ENCODE peak calls at places on chromosomes 2 and 18, in eight cellular contexts. B is A549, C is prostate gland, O is body of pancreas, R is heart left ventricle, L is uterus, N is MM.1S, T is cardiac muscle cell. W is an unnamed sample. For H3K9me3 and H3K4me1, the result is how much of the 10 kb centered on the place peaks cover.

GRCh38 chr2:9805435-9806297 is 37.6 kb upstream of the TAF1B start:
- DNase-seq in B (no peak), C (no peak), O (peak), R (no peak), L (no peak), N (no peak), T (peak), W (no peak)

GRCh38 chr2:168530980-168531379 is 74.9 kb downstream of the CERS6 start:
- DNase-seq in B (no peak), C (no peak), O (no peak), R (no peak), L (no peak), N (no peak), T (peak), W (no peak)

GRCh38 chr2:102975996-102976636 is 214.3 kb downstream of the TMEM182 start:
- DNase-seq in B (peak), C (no peak), O (no peak), R (peak), L (no peak), N (peak), T (no peak), W (no peak)

GRCh38 chr2:29462293-29462692 is 347.1 kb downstream of the CLIP4 start:
- DNase-seq in B (no peak), C (no peak), O (no peak), R (no peak), L (no peak), N (no peak), T (peak), W (no peak)

GRCh38 chr18:54240629-54241107 is 16.2 kb upstream of the MBD2 start:
- DNase-seq in B (no peak), C (no peak), O (peak), R (no peak), L (no peak), N (no peak), T (peak), W (no peak)

GRCh38 chr2:36515538-36515937 is 82.4 kb downstream of the FEZ2 start:
- DNase-seq in B (no peak), C (no peak), O (no peak), R (no peak), L (no peak), N (no peak), T (no peak), W (no peak)

GRCh38 chr2:163601377-163601776 is 134.4 kb downstream of the FIGN start:
- DNase-seq in B (no peak), C (no peak), O (no peak), R (no peak), L (no peak), N (no peak), T (no peak), W (no peak)

GRCh38 chr2:234873828-234874173 is 78.0 kb upstream of the SH3BP4 start:
- DNase-seq in B (peak), C (no peak), O (no peak), R (peak), L (peak), N (no peak), T (peak), W (no peak)

GRCh38 chr18:47829831-47830230 is 100.6 kb downstream of the SMAD2 start:
- DNase-seq in B (no peak), C (no peak), O (no peak), R (no peak), L (no peak), N (no peak), T (no peak), W (no peak)

DNA sequence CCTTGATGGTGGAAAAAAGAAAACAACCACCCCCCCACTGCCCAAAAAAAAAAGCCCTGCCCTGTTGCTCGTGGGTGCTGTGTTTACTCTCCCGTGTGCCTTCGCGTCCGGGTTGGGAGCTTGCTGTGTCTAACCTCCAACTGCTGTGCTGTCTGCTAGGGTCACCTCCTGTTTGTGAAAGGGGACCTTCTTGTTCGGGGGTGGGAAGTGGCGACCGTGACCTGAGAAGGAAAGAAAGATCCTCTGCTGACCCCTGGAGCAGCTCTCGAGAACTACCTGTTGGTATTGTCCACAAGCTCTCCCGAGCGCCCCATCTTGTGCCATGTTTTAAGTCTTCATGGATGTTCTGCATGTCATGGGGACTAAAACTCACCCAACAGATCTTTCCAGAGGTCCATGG is 28.0 kb downstream of the MAL start:
- DNase-seq in B (peak), C (no peak), O (no peak), R (no peak), L (no peak), N (no peak), T (no peak), W (no peak)
- H3K27ac ChIP-seq in B (no peak), C (no peak), O (no peak), R (no peak), L (no peak), N (no peak), T (no peak), W (no peak)

GRCh38 chr18:78927616-78928015 is 52.0 kb upstream of the SALL3 start:
- DNase-seq in B (no peak), C (no peak), O (no peak), R (no peak), L (no peak), N (no peak), T (no peak), W (no peak)

GRCh38 chr18:78927156-78927555 is 52.5 kb upstream of the SALL3 start:
- DNase-seq in B (no peak), C (no peak), O (no peak), R (no peak), L (no peak), N (no peak), T (no peak), W (no peak)

GRCh38 chr18:78928076-78928475 is 51.5 kb upstream of the SALL3 start:
- DNase-seq in B (no peak), C (no peak), O (no peak), R (no peak), L (no peak), N (no peak), T (no peak), W (no peak)

GRCh38 chr18:78932281-78932680 is 47.3 kb upstream of the SALL3 start:
- DNase-seq in B (no peak), C (no peak), O (no peak), R (no peak), L (no peak), N (no peak), T (no peak), W (no peak)

GRCh38 chr18:78929502-78929901 is 50.1 kb upstream of the SALL3 start:
- DNase-seq in B (no peak), C (no peak), O (no peak), R (no peak), L (no peak), N (no peak), T (no peak), W (no peak)
- H3K9me3 ChIP-seq in B (under half), C (under half), O (under half), R (under half), L (under half), N (under half), T (under half), W (under half)

DNA sequence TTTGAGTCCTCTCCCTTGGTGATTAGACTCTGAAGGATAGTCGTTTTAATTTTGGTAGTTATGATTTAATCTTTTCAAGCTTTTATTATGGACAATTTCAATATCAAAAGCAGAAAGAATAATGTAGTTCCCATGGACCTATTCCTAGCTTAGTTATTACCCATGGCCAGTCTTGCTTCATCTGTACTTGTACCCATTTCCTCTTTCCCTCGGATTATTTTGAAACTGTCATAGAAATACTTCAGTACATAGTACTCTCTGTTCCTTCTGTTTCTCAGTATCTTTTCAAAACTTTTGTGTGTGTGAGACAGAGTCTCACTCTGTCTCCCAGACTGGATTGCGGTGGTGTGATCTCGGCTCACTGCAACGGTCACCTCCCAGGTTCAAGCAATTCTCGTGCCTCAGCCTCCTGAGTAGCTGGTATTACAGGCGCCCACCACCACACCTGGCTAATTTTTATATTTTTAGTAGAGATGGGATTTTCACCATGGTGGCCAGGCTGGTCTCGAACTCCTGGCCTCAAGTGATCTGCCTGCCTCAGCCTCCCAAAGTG is 238.7 kb downstream of the PRKCE start:
- DNase-seq in B (no peak), C (no peak), O (no peak), R (no peak), L (no peak), N (no peak), T (no peak), W (no peak)
- H3K4me1 ChIP-seq in B (under half), C (under half), O (half or more), R (half or more), L (under half), N (under half), T (half or more), W (under half)

DNA sequence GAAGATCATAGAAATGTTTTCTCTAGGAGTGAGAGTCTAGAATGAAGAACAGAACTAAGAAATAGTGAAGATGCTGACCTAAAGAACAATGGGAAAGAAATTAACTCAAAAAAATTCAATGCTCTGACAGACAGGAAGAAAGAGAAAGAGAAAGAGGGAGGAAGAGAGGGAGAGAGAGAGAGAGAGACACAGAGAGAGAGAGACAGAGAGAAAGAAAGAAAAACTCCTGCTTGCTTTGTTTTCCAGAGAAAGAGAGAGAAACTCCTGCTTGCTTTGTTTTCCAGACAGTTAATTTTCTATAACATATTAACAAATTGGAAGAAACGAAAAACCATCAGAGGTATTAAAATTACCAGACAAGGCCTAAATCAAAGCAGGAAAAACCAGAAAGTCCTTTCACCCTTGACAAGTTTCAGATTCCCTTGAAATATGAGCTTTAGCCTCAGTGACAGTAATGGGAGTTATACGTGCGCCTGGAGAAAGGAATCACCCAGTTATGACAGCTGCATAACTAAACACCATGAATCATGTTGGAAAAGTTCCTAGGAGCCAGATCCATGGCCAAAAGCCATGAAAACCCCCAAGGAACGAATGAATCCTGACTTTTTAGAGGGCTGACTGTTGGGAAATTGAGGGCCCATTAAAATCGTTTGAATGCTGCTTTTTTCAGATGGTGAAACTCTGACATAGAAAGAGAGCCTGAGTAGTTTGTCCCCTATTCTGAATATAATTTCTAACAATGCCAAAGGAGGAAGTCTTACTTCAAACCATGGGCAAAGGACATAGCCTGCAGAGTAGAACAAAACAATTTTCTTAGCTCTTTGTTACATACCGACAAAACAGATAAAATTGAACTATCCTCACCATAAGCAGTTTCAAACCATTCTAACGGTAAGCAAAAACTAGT is 228.6 kb upstream of the CHST9 start:
- DNase-seq in B (no peak), C (no peak), O (no peak), R (peak), L (peak), N (no peak), T (peak), W (no peak)
- H3K27ac ChIP-seq in B (no peak), C (no peak), O (no peak), R (peak), L (peak), N (no peak), T (no peak), W (no peak)

GRCh38 chr2:133085646-133086045 is 415.6 kb upstream of the LYPD1 start:
- DNase-seq in B (no peak), C (no peak), O (no peak), R (no peak), L (no peak), N (no peak), T (no peak), W (no peak)

GRCh38 chr2:133086176-133086575 is 416.2 kb upstream of the LYPD1 start:
- DNase-seq in B (no peak), C (no peak), O (no peak), R (no peak), L (no peak), N (no peak), T (no peak), W (no peak)

GRCh38 chr2:133092571-133092970 is 422.6 kb upstream of the LYPD1 start:
- DNase-seq in B (no peak), C (no peak), O (no peak), R (no peak), L (no peak), N (no peak), T (no peak), W (no peak)

GRCh38 chr2:133090358-133090757 is 420.4 kb upstream of the LYPD1 start:
- DNase-seq in B (no peak), C (no peak), O (no peak), R (no peak), L (no peak), N (no peak), T (no peak), W (no peak)
- H3K9me3 ChIP-seq in B (under half), C (under half), O (under half), R (under half), L (under half), N (under half), T (under half), W (under half)

GRCh38 chr18:75269140-75269676 is 58.6 kb downstream of the TSHZ1 start:
- DNase-seq in B (no peak), C (no peak), O (no peak), R (no peak), L (no peak), N (no peak), T (no peak), W (no peak)
- H3K4me1 ChIP-seq in B (under half), C (under half), O (under half), R (under half), L (under half), N (under half), T (under half), W (under half)

GRCh38 chr2:192150166-192150565 is 44.6 kb downstream of the TMEFF2 start:
- DNase-seq in B (no peak), C (no peak), O (no peak), R (no peak), L (no peak), N (no peak), T (no peak), W (no peak)

GRCh38 chr2:192148620-192149321 is 46.0 kb downstream of the TMEFF2 start:
- DNase-seq in B (no peak), C (no peak), O (no peak), R (no peak), L (no peak), N (no peak), T (peak), W (no peak)

GRCh38 chr2:192145496-192145895 is 49.2 kb downstream of the TMEFF2 start:
- DNase-seq in B (no peak), C (no peak), O (no peak), R (no peak), L (no peak), N (no peak), T (no peak), W (no peak)

GRCh38 chr2:192148241-192148619 is 46.5 kb downstream of the TMEFF2 start:
- DNase-seq in B (no peak), C (no peak), O (no peak), R (no peak), L (no peak), N (no peak), T (no peak), W (no peak)

GRCh38 chr2:192146069-192147006 is 48.4 kb downstream of the TMEFF2 start:
- DNase-seq in B (peak), C (no peak), O (no peak), R (no peak), L (no peak), N (no peak), T (peak), W (no peak)
- H3K27ac ChIP-seq in B (peak), C (no peak), O (no peak), R (no peak), L (no peak), N (no peak), T (no peak), W (no peak)